ENCODE peak calls at places on chromosomes 1 and 21, in six cellular contexts. One of them, this sample, is unnamed.

GRCh38 chr1:173422456-173422976 is 54.6 kb upstream of the PRDX6 start:
- DNase-seq in left kidney: no peak
- DNase-seq in immature natural killer cell: no peak
- DNase-seq in activated CD8-positive, alpha-beta T cell treated with anti-CD3 and anti-CD28 coated beads for 36 hours: no peak
- DNase-seq in breast epithelium: no peak
- DNase-seq in NCI-H1436 treated with DMSO at 0.1 percent for 48 hours: no peak
- DNase-seq in this sample: no peak

GRCh38 chr1:26799479-26800133 is 11.9 kb downstream of the PIGV start:
- DNase-seq in immature natural killer cell: no peak
- DNase-seq in activated CD8-positive, alpha-beta T cell treated with anti-CD3 and anti-CD28 coated beads for 36 hours: peak
- DNase-seq in breast epithelium: peak
- DNase-seq in left kidney: peak
- DNase-seq in NCI-H1436 treated with DMSO at 0.1 percent for 48 hours: no peak
- DNase-seq in this sample: no peak

GRCh38 chr1:20187103-20187812 is 940 bp upstream of the PLA2G2C start:
- DNase-seq in breast epithelium: peak
- DNase-seq in activated CD8-positive, alpha-beta T cell treated with anti-CD3 and anti-CD28 coated beads for 36 hours: peak
- DNase-seq in immature natural killer cell: peak
- DNase-seq in NCI-H1436 treated with DMSO at 0.1 percent for 48 hours: no peak
- DNase-seq in left kidney: no peak
- DNase-seq in this sample: no peak

GRCh38 chr1:151472852-151473731 is 13.8 kb upstream of the POGZ start:
- DNase-seq in left kidney: peak
- DNase-seq in breast epithelium: no peak
- DNase-seq in NCI-H1436 treated with DMSO at 0.1 percent for 48 hours: no peak
- DNase-seq in immature natural killer cell: peak
- DNase-seq in activated CD8-positive, alpha-beta T cell treated with anti-CD3 and anti-CD28 coated beads for 36 hours: peak
- DNase-seq in this sample: no peak

GRCh38 chr1:226685196-226685820 is 53.8 kb downstream of the ITPKB start:
- DNase-seq in left kidney: peak
- DNase-seq in breast epithelium: no peak
- DNase-seq in NCI-H1436 treated with DMSO at 0.1 percent for 48 hours: no peak
- DNase-seq in activated CD8-positive, alpha-beta T cell treated with anti-CD3 and anti-CD28 coated beads for 36 hours: no peak
- DNase-seq in immature natural killer cell: no peak
- DNase-seq in this sample: no peak

GRCh38 chr1:29804181-29804899 is 568.0 kb downstream of the PTPRU start:
- DNase-seq in breast epithelium: peak
- DNase-seq in activated CD8-positive, alpha-beta T cell treated with anti-CD3 and anti-CD28 coated beads for 36 hours: no peak
- DNase-seq in NCI-H1436 treated with DMSO at 0.1 percent for 48 hours: no peak
- DNase-seq in immature natural killer cell: no peak
- DNase-seq in left kidney: no peak
- DNase-seq in this sample: no peak

GRCh38 chr1:19074361-19074901 is 118.0 kb upstream of the IFFO2 start:
- DNase-seq in activated CD8-positive, alpha-beta T cell treated with anti-CD3 and anti-CD28 coated beads for 36 hours: peak
- DNase-seq in left kidney: no peak
- DNase-seq in immature natural killer cell: peak
- DNase-seq in NCI-H1436 treated with DMSO at 0.1 percent for 48 hours: no peak
- DNase-seq in breast epithelium: peak
- DNase-seq in this sample: no peak

GRCh38 chr1:12620931-12621330 is 2.9 kb upstream of the DHRS3 start:
- DNase-seq in breast epithelium: no peak
- DNase-seq in left kidney: no peak
- DNase-seq in activated CD8-positive, alpha-beta T cell treated with anti-CD3 and anti-CD28 coated beads for 36 hours: no peak
- DNase-seq in immature natural killer cell: no peak
- DNase-seq in NCI-H1436 treated with DMSO at 0.1 percent for 48 hours: no peak
- DNase-seq in this sample: no peak

GRCh38 chr1:25550155-25550506 is 6.7 kb downstream of the LDLRAP1 start:
- DNase-seq in breast epithelium: no peak
- DNase-seq in left kidney: no peak
- DNase-seq in activated CD8-positive, alpha-beta T cell treated with anti-CD3 and anti-CD28 coated beads for 36 hours: no peak
- DNase-seq in NCI-H1436 treated with DMSO at 0.1 percent for 48 hours: no peak
- DNase-seq in immature natural killer cell: no peak
- DNase-seq in this sample: no peak

GRCh38 chr1:108327534-108328462 is 83.9 kb upstream of the NBPF4 start:
- DNase-seq in activated CD8-positive, alpha-beta T cell treated with anti-CD3 and anti-CD28 coated beads for 36 hours: peak
- DNase-seq in immature natural killer cell: no peak
- DNase-seq in NCI-H1436 treated with DMSO at 0.1 percent for 48 hours: no peak
- DNase-seq in breast epithelium: no peak
- DNase-seq in left kidney: no peak
- DNase-seq in this sample: no peak

GRCh38 chr1:110726755-110727154 is 52.0 kb upstream of the KCNA3 start:
- DNase-seq in left kidney: no peak
- DNase-seq in activated CD8-positive, alpha-beta T cell treated with anti-CD3 and anti-CD28 coated beads for 36 hours: no peak
- DNase-seq in breast epithelium: no peak
- DNase-seq in NCI-H1436 treated with DMSO at 0.1 percent for 48 hours: no peak
- DNase-seq in immature natural killer cell: no peak
- DNase-seq in this sample: no peak

GRCh38 chr1:201136696-201137392 is 9.9 kb upstream of the ASCL5 start:
- DNase-seq in breast epithelium: no peak
- DNase-seq in left kidney: no peak
- DNase-seq in NCI-H1436 treated with DMSO at 0.1 percent for 48 hours: no peak
- DNase-seq in immature natural killer cell: no peak
- DNase-seq in activated CD8-positive, alpha-beta T cell treated with anti-CD3 and anti-CD28 coated beads for 36 hours: no peak
- DNase-seq in this sample: no peak

GRCh38 chr1:236657398-236657797 is 28.9 kb upstream of the ACTN2 start:
- DNase-seq in left kidney: no peak
- DNase-seq in breast epithelium: no peak
- DNase-seq in NCI-H1436 treated with DMSO at 0.1 percent for 48 hours: no peak
- DNase-seq in activated CD8-positive, alpha-beta T cell treated with anti-CD3 and anti-CD28 coated beads for 36 hours: no peak
- DNase-seq in immature natural killer cell: no peak
- DNase-seq in this sample: no peak

GRCh38 chr1:65658122-65658521 is 134.6 kb upstream of the PDE4B start:
- DNase-seq in immature natural killer cell: no peak
- DNase-seq in activated CD8-positive, alpha-beta T cell treated with anti-CD3 and anti-CD28 coated beads for 36 hours: peak
- DNase-seq in breast epithelium: no peak
- DNase-seq in NCI-H1436 treated with DMSO at 0.1 percent for 48 hours: no peak
- DNase-seq in left kidney: no peak
- DNase-seq in this sample: no peak

GRCh38 chr1:18641005-18641941 is 10.6 kb downstream of the PAX7 start:
- DNase-seq in left kidney: no peak
- DNase-seq in activated CD8-positive, alpha-beta T cell treated with anti-CD3 and anti-CD28 coated beads for 36 hours: no peak
- DNase-seq in immature natural killer cell: no peak
- DNase-seq in NCI-H1436 treated with DMSO at 0.1 percent for 48 hours: no peak
- DNase-seq in breast epithelium: no peak
- DNase-seq in this sample: no peak

GRCh38 chr1:185017338-185017737 is 28.0 kb upstream of the RNF2 start:
- DNase-seq in NCI-H1436 treated with DMSO at 0.1 percent for 48 hours: no peak
- DNase-seq in left kidney: no peak
- DNase-seq in immature natural killer cell: no peak
- DNase-seq in breast epithelium: no peak
- DNase-seq in activated CD8-positive, alpha-beta T cell treated with anti-CD3 and anti-CD28 coated beads for 36 hours: no peak
- DNase-seq in this sample: no peak

GRCh38 chr21:42209801-42210479 is 9.0 kb upstream of the ABCG1 start:
- DNase-seq in activated CD8-positive, alpha-beta T cell treated with anti-CD3 and anti-CD28 coated beads for 36 hours: no peak
- DNase-seq in breast epithelium: no peak
- DNase-seq in NCI-H1436 treated with DMSO at 0.1 percent for 48 hours: no peak
- DNase-seq in immature natural killer cell: no peak
- DNase-seq in left kidney: no peak
- DNase-seq in this sample: no peak

GRCh38 chr21:30958737-30959136 is 77.4 kb upstream of the KRTAP11-1 start:
- DNase-seq in activated CD8-positive, alpha-beta T cell treated with anti-CD3 and anti-CD28 coated beads for 36 hours: no peak
- DNase-seq in left kidney: no peak
- DNase-seq in breast epithelium: no peak
- DNase-seq in NCI-H1436 treated with DMSO at 0.1 percent for 48 hours: no peak
- DNase-seq in immature natural killer cell: no peak
- DNase-seq in this sample: no peak

GRCh38 chr1:228542981-228543380 is 55.8 kb downstream of the RNF187 start:
- DNase-seq in breast epithelium: peak
- DNase-seq in left kidney: no peak
- DNase-seq in immature natural killer cell: no peak
- DNase-seq in NCI-H1436 treated with DMSO at 0.1 percent for 48 hours: no peak
- DNase-seq in activated CD8-positive, alpha-beta T cell treated with anti-CD3 and anti-CD28 coated beads for 36 hours: no peak
- DNase-seq in this sample: no peak

GRCh38 chr1:156419863-156420208 is 50.8 kb downstream of the RHBG start:
- DNase-seq in left kidney: no peak
- DNase-seq in NCI-H1436 treated with DMSO at 0.1 percent for 48 hours: no peak
- DNase-seq in breast epithelium: no peak
- DNase-seq in immature natural killer cell: peak
- DNase-seq in activated CD8-positive, alpha-beta T cell treated with anti-CD3 and anti-CD28 coated beads for 36 hours: peak
- DNase-seq in this sample: no peak

GRCh38 chr1:144101397-144102050 is 129.7 kb upstream of the FAM72C start:
- DNase-seq in NCI-H1436 treated with DMSO at 0.1 percent for 48 hours: no peak
- DNase-seq in immature natural killer cell: no peak
- DNase-seq in breast epithelium: peak
- DNase-seq in activated CD8-positive, alpha-beta T cell treated with anti-CD3 and anti-CD28 coated beads for 36 hours: peak
- DNase-seq in left kidney: peak
- DNase-seq in this sample: no peak

GRCh38 chr1:6136516-6137220 is 43.5 kb downstream of the CHD5 start:
- DNase-seq in NCI-H1436 treated with DMSO at 0.1 percent for 48 hours: no peak
- DNase-seq in activated CD8-positive, alpha-beta T cell treated with anti-CD3 and anti-CD28 coated beads for 36 hours: no peak
- DNase-seq in immature natural killer cell: no peak
- DNase-seq in left kidney: no peak
- DNase-seq in breast epithelium: no peak
- DNase-seq in this sample: no peak